ENCODE peak calls at places on chromosomes 2 and 18, in ten cellular contexts. One of them, this sample, is unnamed.

GRCh38 chr18:48952287-48953095 is 1.7 kb upstream of the SMAD7 start:
- DNase-seq in spleen: peak
- DNase-seq in fibroblast of lung: peak
- DNase-seq in ovary: peak
- DNase-seq in psoas muscle: peak
- DNase-seq in Calu3: peak
- DNase-seq in brain microvascular endothelial cell: peak
- DNase-seq in right atrium auricular region: peak
- DNase-seq in H9: peak
- DNase-seq in epithelial cell of esophagus: peak
- DNase-seq in this sample: no peak

GRCh38 chr2:225117061-225117716 is 74.9 kb upstream of the DOCK10 start:
- DNase-seq in spleen: no peak
- DNase-seq in fibroblast of lung: peak
- DNase-seq in ovary: no peak
- DNase-seq in psoas muscle: no peak
- DNase-seq in Calu3: no peak
- DNase-seq in brain microvascular endothelial cell: no peak
- DNase-seq in right atrium auricular region: no peak
- DNase-seq in H9: no peak
- DNase-seq in epithelial cell of esophagus: no peak
- DNase-seq in this sample: no peak

GRCh38 chr2:166651080-166651675 is 157.1 kb upstream of the SCN7A start:
- DNase-seq in spleen: no peak
- DNase-seq in fibroblast of lung: peak
- DNase-seq in ovary: no peak
- DNase-seq in psoas muscle: no peak
- DNase-seq in Calu3: no peak
- DNase-seq in brain microvascular endothelial cell: peak
- DNase-seq in right atrium auricular region: no peak
- DNase-seq in H9: no peak
- DNase-seq in epithelial cell of esophagus: no peak
- DNase-seq in this sample: no peak

GRCh38 chr2:59339121-59339836 is 1098.2 kb upstream of the FANCL start:
- DNase-seq in spleen: no peak
- DNase-seq in fibroblast of lung: no peak
- DNase-seq in ovary: no peak
- DNase-seq in psoas muscle: no peak
- DNase-seq in Calu3: no peak
- DNase-seq in brain microvascular endothelial cell: no peak
- DNase-seq in right atrium auricular region: no peak
- DNase-seq in H9: no peak
- DNase-seq in epithelial cell of esophagus: no peak
- DNase-seq in this sample: no peak

GRCh38 chr2:216553093-216553478 is 54.4 kb downstream of the RPL37A start:
- DNase-seq in spleen: no peak
- DNase-seq in fibroblast of lung: no peak
- DNase-seq in ovary: no peak
- DNase-seq in psoas muscle: no peak
- DNase-seq in Calu3: no peak
- DNase-seq in brain microvascular endothelial cell: peak
- DNase-seq in right atrium auricular region: no peak
- DNase-seq in H9: peak
- DNase-seq in epithelial cell of esophagus: peak
- DNase-seq in this sample: no peak

GRCh38 chr18:63366270-63366990 is 576 bp downstream of the KDSR start:
- DNase-seq in spleen: peak
- DNase-seq in fibroblast of lung: peak
- DNase-seq in ovary: peak
- DNase-seq in psoas muscle: peak
- DNase-seq in Calu3: peak
- DNase-seq in brain microvascular endothelial cell: peak
- DNase-seq in right atrium auricular region: peak
- DNase-seq in H9: peak
- DNase-seq in epithelial cell of esophagus: peak
- DNase-seq in this sample: no peak

GRCh38 chr2:73333564-73333963 is 40.2 kb upstream of the EGR4 start:
- DNase-seq in spleen: no peak
- DNase-seq in fibroblast of lung: no peak
- DNase-seq in ovary: no peak
- DNase-seq in psoas muscle: no peak
- DNase-seq in Calu3: no peak
- DNase-seq in brain microvascular endothelial cell: no peak
- DNase-seq in right atrium auricular region: no peak
- DNase-seq in H9: no peak
- DNase-seq in epithelial cell of esophagus: no peak
- DNase-seq in this sample: no peak

GRCh38 chr2:230774348-230774951 is 61.8 kb downstream of the CAB39 start:
- DNase-seq in spleen: no peak
- DNase-seq in fibroblast of lung: peak
- DNase-seq in ovary: no peak
- DNase-seq in psoas muscle: no peak
- DNase-seq in Calu3: no peak
- DNase-seq in brain microvascular endothelial cell: peak
- DNase-seq in right atrium auricular region: no peak
- DNase-seq in H9: no peak
- DNase-seq in epithelial cell of esophagus: peak
- DNase-seq in this sample: no peak

GRCh38 chr2:111523009-111523408 is 361.0 kb downstream of the ANAPC1 start:
- DNase-seq in spleen: no peak
- DNase-seq in fibroblast of lung: no peak
- DNase-seq in ovary: no peak
- DNase-seq in psoas muscle: peak
- DNase-seq in Calu3: no peak
- DNase-seq in brain microvascular endothelial cell: no peak
- DNase-seq in right atrium auricular region: no peak
- DNase-seq in H9: no peak
- DNase-seq in epithelial cell of esophagus: no peak
- DNase-seq in this sample: no peak

GRCh38 chr2:194610297-194610696 is 1046.7 kb upstream of the SLC39A10 start:
- DNase-seq in spleen: no peak
- DNase-seq in fibroblast of lung: no peak
- DNase-seq in ovary: no peak
- DNase-seq in psoas muscle: no peak
- DNase-seq in Calu3: no peak
- DNase-seq in brain microvascular endothelial cell: no peak
- DNase-seq in right atrium auricular region: no peak
- DNase-seq in H9: no peak
- DNase-seq in epithelial cell of esophagus: no peak
- DNase-seq in this sample: no peak

GRCh38 chr2:9240745-9241144 is 34.1 kb downstream of the ASAP2 start:
- DNase-seq in spleen: no peak
- DNase-seq in fibroblast of lung: no peak
- DNase-seq in ovary: no peak
- DNase-seq in psoas muscle: no peak
- DNase-seq in Calu3: no peak
- DNase-seq in brain microvascular endothelial cell: no peak
- DNase-seq in right atrium auricular region: no peak
- DNase-seq in H9: no peak
- DNase-seq in epithelial cell of esophagus: peak
- DNase-seq in this sample: no peak

GRCh38 chr2:160505236-160505635 is 11.6 kb upstream of the RBMS1 start:
- DNase-seq in spleen: no peak
- DNase-seq in fibroblast of lung: no peak
- DNase-seq in ovary: no peak
- DNase-seq in psoas muscle: no peak
- DNase-seq in Calu3: no peak
- DNase-seq in brain microvascular endothelial cell: no peak
- DNase-seq in right atrium auricular region: no peak
- DNase-seq in H9: no peak
- DNase-seq in epithelial cell of esophagus: peak
- DNase-seq in this sample: no peak

GRCh38 chr2:235692076-235692475 is 198.2 kb downstream of the AGAP1 start:
- DNase-seq in spleen: peak
- DNase-seq in fibroblast of lung: no peak
- DNase-seq in ovary: no peak
- DNase-seq in psoas muscle: no peak
- DNase-seq in Calu3: no peak
- DNase-seq in brain microvascular endothelial cell: no peak
- DNase-seq in right atrium auricular region: no peak
- DNase-seq in H9: no peak
- DNase-seq in epithelial cell of esophagus: no peak
- DNase-seq in this sample: no peak

GRCh38 chr2:28342081-28342967 is 50.3 kb upstream of the FOSL2 start:
- DNase-seq in spleen: peak
- DNase-seq in fibroblast of lung: peak
- DNase-seq in ovary: peak
- DNase-seq in psoas muscle: peak
- DNase-seq in Calu3: no peak
- DNase-seq in brain microvascular endothelial cell: peak
- DNase-seq in right atrium auricular region: peak
- DNase-seq in H9: no peak
- DNase-seq in epithelial cell of esophagus: no peak
- DNase-seq in this sample: peak

GRCh38 chr18:50662177-50662576 is 102.3 kb downstream of the MAPK4 start:
- DNase-seq in spleen: no peak
- DNase-seq in fibroblast of lung: peak
- DNase-seq in ovary: no peak
- DNase-seq in psoas muscle: no peak
- DNase-seq in Calu3: no peak
- DNase-seq in brain microvascular endothelial cell: no peak
- DNase-seq in right atrium auricular region: no peak
- DNase-seq in H9: no peak
- DNase-seq in epithelial cell of esophagus: peak
- DNase-seq in this sample: no peak
- TF ChIP-seq CTCF in spleen: peak
- TF ChIP-seq CTCF in fibroblast of lung: peak
- TF ChIP-seq CTCF in ovary: no peak
- TF ChIP-seq CTCF in psoas muscle: peak
- TF ChIP-seq CTCF in Calu3: peak
- TF ChIP-seq CTCF in brain microvascular endothelial cell: peak
- TF ChIP-seq CTCF in right atrium auricular region: peak
- TF ChIP-seq CTCF in H9: peak
- TF ChIP-seq CTCF in epithelial cell of esophagus: peak
- TF ChIP-seq CTCF in this sample: peak

GRCh38 chr2:241507430-241508239 is 749 bp downstream of the STK25 start:
- DNase-seq in spleen: peak
- DNase-seq in fibroblast of lung: peak
- DNase-seq in ovary: peak
- DNase-seq in psoas muscle: peak
- DNase-seq in Calu3: peak
- DNase-seq in brain microvascular endothelial cell: no peak
- DNase-seq in right atrium auricular region: no peak
- DNase-seq in H9: peak
- DNase-seq in epithelial cell of esophagus: peak
- DNase-seq in this sample: peak
- TF ChIP-seq CTCF in spleen: no peak
- TF ChIP-seq CTCF in fibroblast of lung: no peak
- TF ChIP-seq CTCF in ovary: no peak
- TF ChIP-seq CTCF in psoas muscle: no peak
- TF ChIP-seq CTCF in Calu3: no peak
- TF ChIP-seq CTCF in brain microvascular endothelial cell: peak
- TF ChIP-seq CTCF in right atrium auricular region: no peak
- TF ChIP-seq CTCF in H9: peak
- TF ChIP-seq CTCF in epithelial cell of esophagus: peak
- TF ChIP-seq CTCF in this sample: peak

DNA sequence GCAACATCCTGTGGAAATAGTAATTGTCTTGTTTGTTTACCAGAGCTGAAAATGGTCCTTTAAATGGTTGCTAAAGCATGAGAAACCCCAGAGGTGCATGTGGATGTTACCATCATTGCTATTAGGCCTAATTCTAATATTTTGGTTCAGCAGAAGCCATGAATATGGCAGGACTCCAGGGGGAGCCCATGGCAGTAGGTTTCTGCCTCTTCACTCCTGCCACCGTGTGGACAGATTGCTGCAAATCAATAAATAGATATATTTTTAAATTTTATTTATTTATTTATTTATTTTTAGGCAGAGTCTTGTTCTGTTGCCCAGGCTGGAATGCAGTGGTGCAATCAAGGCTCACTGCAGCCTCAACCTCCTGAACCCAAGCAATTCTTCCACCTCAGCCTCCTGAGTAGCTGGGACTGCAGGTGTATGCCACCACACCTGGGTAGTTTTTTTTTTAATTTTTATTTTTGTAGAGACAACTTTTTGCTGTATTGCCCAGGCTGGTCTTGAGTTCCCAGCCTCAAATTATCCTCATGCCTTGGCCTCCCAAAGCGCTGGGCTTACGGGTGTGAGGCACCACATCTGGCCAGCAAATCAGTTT is 54.9 kb upstream of the CAPN13 start:
- DNase-seq in spleen: no peak
- DNase-seq in fibroblast of lung: peak
- DNase-seq in ovary: no peak
- DNase-seq in psoas muscle: peak
- DNase-seq in Calu3: peak
- DNase-seq in brain microvascular endothelial cell: peak
- DNase-seq in right atrium auricular region: no peak
- DNase-seq in H9: peak
- DNase-seq in epithelial cell of esophagus: peak
- DNase-seq in this sample: no peak
- TF ChIP-seq CTCF in spleen: peak
- TF ChIP-seq CTCF in fibroblast of lung: peak
- TF ChIP-seq CTCF in ovary: no peak
- TF ChIP-seq CTCF in psoas muscle: peak
- TF ChIP-seq CTCF in Calu3: peak
- TF ChIP-seq CTCF in brain microvascular endothelial cell: peak
- TF ChIP-seq CTCF in right atrium auricular region: peak
- TF ChIP-seq CTCF in H9: peak
- TF ChIP-seq CTCF in epithelial cell of esophagus: peak
- TF ChIP-seq CTCF in this sample: peak

GRCh38 chr18:33022370-33022769 is 249.5 kb upstream of the KLHL14 start:
- DNase-seq in spleen: no peak
- DNase-seq in fibroblast of lung: no peak
- DNase-seq in ovary: no peak
- DNase-seq in psoas muscle: no peak
- DNase-seq in Calu3: no peak
- DNase-seq in brain microvascular endothelial cell: no peak
- DNase-seq in right atrium auricular region: no peak
- DNase-seq in H9: no peak
- DNase-seq in epithelial cell of esophagus: no peak
- DNase-seq in this sample: no peak

DNA sequence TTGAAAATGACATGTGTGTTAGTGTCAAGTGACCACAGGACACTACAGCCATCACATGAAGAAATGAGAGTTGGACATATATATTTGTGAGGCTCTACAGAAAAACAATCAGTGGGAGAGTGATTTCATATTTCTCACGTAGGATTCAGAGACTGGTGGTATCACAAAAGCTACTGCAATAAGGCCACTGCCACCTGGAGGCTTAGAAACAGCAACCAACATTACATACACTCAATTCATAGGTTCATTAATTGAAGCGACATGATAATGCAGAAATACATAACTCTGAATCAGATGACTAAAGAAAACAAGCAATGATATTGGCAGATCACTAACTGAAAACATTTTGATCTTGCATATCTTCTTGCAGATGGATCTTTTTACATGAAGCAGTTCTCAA is 248.1 kb upstream of the KLHL14 start:
- DNase-seq in spleen: no peak
- DNase-seq in fibroblast of lung: no peak
- DNase-seq in ovary: no peak
- DNase-seq in psoas muscle: no peak
- DNase-seq in Calu3: no peak
- DNase-seq in brain microvascular endothelial cell: no peak
- DNase-seq in right atrium auricular region: no peak
- DNase-seq in H9: no peak
- DNase-seq in epithelial cell of esophagus: no peak
- DNase-seq in this sample: no peak
- TF ChIP-seq CTCF in spleen: no peak
- TF ChIP-seq CTCF in fibroblast of lung: no peak
- TF ChIP-seq CTCF in ovary: no peak
- TF ChIP-seq CTCF in psoas muscle: no peak
- TF ChIP-seq CTCF in Calu3: no peak
- TF ChIP-seq CTCF in brain microvascular endothelial cell: no peak
- TF ChIP-seq CTCF in right atrium auricular region: no peak
- TF ChIP-seq CTCF in H9: no peak
- TF ChIP-seq CTCF in epithelial cell of esophagus: no peak
- TF ChIP-seq CTCF in this sample: peak

This sample was measured in chondrocyte.